ENCODE peak calls at places on chromosomes 6 and 20, in seven cellular contexts. I is mammary epithelial cell; E is heart right ventricle; Q is GM23248; Y is astrocyte; V is CD4-positive, alpha-beta memory T cell; Z is astrocyte of the spinal cord. N is an unnamed sample.

GRCh38 chr6:139146317-139146726 is 11.4 kb downstream of the HECA start:
- DNase-seq in Y (no peak), V (no peak), Z (no peak), I (no peak), Q (no peak), E (no peak), N (no peak)

GRCh38 chr6:24009319-24009718 is 116.7 kb upstream of the NRSN1 start:
- DNase-seq in E (no peak), I (no peak), V (no peak), Z (no peak), Q (no peak), Y (no peak), N (no peak)

GRCh38 chr6:71250050-71250689 is 38.4 kb upstream of the OGFRL1 start:
- DNase-seq in Z (peak), Y (peak), Q (peak), E (peak), V (no peak), I (peak), N (peak)

GRCh38 chr20:23296841-23297701 is 53.5 kb upstream of the NXT1 start:
- DNase-seq in I (no peak), Q (peak), V (no peak), E (no peak), Z (peak), Y (no peak), N (no peak)

GRCh38 chr6:154849475-154849874 is 116.3 kb downstream of the SCAF8 start:
- DNase-seq in Z (no peak), V (no peak), E (no peak), Q (no peak), I (no peak), Y (no peak), N (no peak)

GRCh38 chr6:86152546-86152945 is 509.9 kb upstream of the SYNCRIP start:
- DNase-seq in Y (no peak), Z (no peak), I (no peak), Q (no peak), V (no peak), E (no peak), N (no peak)

GRCh38 chr6:45965007-45965406 is 50.7 kb downstream of the CLIC5 start:
- DNase-seq in Q (peak), Y (peak), Z (peak), I (peak), E (no peak), V (no peak), N (peak)

GRCh38 chr6:169795196-169795595 is 43.8 kb downstream of the ERMARD start:
- DNase-seq in Q (no peak), E (no peak), Z (no peak), Y (no peak), V (no peak), I (no peak), N (no peak)

GRCh38 chr6:56996401-56996800 is 41.5 kb downstream of the BEND6 start:
- DNase-seq in E (no peak), Y (peak), V (no peak), Q (no peak), I (no peak), Z (no peak), N (no peak)

GRCh38 chr20:2402271-2402980 is 21.7 kb downstream of the TGM6 start:
- DNase-seq in Q (peak), E (no peak), Y (peak), I (peak), V (no peak), Z (peak), N (peak)

GRCh38 chr20:43442310-43442880 is 15.3 kb upstream of the SRSF6 start:
- DNase-seq in I (peak), Q (peak), Y (no peak), E (no peak), V (no peak), Z (no peak), N (no peak)

GRCh38 chr6:116072368-116072767 is 11.7 kb upstream of the FRK start:
- DNase-seq in Z (no peak), E (no peak), I (no peak), Y (no peak), Q (no peak), V (no peak), N (no peak)

GRCh38 chr6:81767163-81768000 is 14.9 kb upstream of the TENT5A start:
- DNase-seq in I (peak), Y (peak), Z (peak), E (no peak), Q (peak), V (no peak), N (peak)

GRCh38 chr20:36465109-36466080 is 75.9 kb upstream of the MYL9 start:
- DNase-seq in Z (peak), Y (peak), I (peak), Q (peak), E (no peak), V (no peak), N (no peak)

GRCh38 chr6:167778497-167779122 is 48.1 kb upstream of the AFDN start:
- DNase-seq in Y (no peak), Z (no peak), E (no peak), V (no peak), I (no peak), Q (no peak), N (no peak)

GRCh38 chr6:70299456-70299855 is 3.4 kb downstream of the COL9A1 start:
- DNase-seq in Z (peak), E (no peak), I (peak), V (no peak), Y (peak), Q (peak), N (peak)

GRCh38 chr20:63488331-63489251 is 10.3 kb downstream of the EEF1A2 start:
- DNase-seq in I (no peak), Q (no peak), V (no peak), E (no peak), Y (no peak), Z (no peak), N (peak)

GRCh38 chr6:32941412-32941784 is 570 bp upstream of the HLA-DMB start:
- DNase-seq in E (no peak), Q (no peak), Y (no peak), Z (no peak), I (no peak), V (peak), N (no peak)

GRCh38 chr6:129440691-129441090 is 269.3 kb downstream of the ARHGAP18 start:
- DNase-seq in E (no peak), I (peak), Q (no peak), Z (peak), V (no peak), Y (peak), N (peak)

GRCh38 chr6:145323652-145324051 is 411.7 kb downstream of the EPM2A start:
- DNase-seq in V (no peak), I (no peak), Q (no peak), Z (no peak), Y (no peak), E (peak), N (peak)

GRCh38 chr20:34706022-34706875 is 2.1 kb downstream of the TP53INP2 start:
- DNase-seq in Y (no peak), I (no peak), Q (no peak), V (no peak), E (no peak), Z (no peak), N (no peak)
- H3K4me3 ChIP-seq in Y (no peak), I (no peak), Q (no peak), V (no peak), E (peak), Z (no peak), N (no peak)

DNA sequence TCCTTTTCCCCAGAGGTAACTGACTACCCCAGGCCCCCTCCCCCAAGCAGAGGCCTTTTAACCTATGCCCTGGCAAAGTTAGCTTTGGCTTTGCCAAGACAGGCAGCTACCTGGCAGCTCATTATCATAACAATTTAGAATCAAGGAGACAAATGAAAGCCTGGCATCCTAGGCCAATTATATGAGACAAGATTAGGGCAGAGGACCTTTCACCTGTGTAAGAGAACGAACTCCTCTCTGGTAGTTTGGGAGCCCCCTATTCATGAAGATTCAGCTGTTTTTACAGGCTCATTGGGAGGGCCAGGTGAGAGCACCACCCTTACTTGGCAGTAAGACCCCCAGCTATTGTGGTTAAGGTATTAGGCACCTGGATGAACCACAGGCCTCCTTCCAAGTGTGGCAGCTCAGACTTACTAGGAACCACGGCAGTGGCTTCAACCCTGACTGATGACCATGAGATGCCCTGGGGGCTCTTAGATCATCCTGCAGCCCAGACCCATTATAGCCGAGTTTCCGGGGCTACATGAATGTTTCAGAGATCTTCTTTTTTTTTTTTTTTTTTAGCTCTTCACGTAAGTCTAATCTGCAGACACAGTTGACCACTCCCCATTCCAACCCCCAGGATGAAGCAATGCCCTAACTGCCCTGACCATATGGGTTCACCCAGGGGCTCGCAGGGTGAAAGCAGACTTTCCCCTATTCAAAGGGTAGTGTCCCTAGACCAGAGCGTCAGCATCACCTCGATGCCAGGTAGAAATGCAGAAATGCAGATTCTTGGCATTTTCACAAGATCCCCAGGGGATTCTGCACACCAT is 56.3 kb downstream of the RAB44 start:
- DNase-seq in I (no peak), Y (no peak), Q (no peak), Z (no peak), E (no peak), V (no peak), N (no peak)
- H3K4me3 ChIP-seq in I (no peak), Y (no peak), Q (no peak), Z (no peak), E (no peak), V (no peak), N (no peak)

GRCh38 chr20:47317127-47317895 is 39.2 kb downstream of the ZMYND8 start:
- DNase-seq in V (peak), I (peak), E (peak), Y (peak), Z (peak), Q (peak), N (no peak)

GRCh38 chr20:47319517-47320252 is 36.8 kb downstream of the ZMYND8 start:
- DNase-seq in Q (peak), V (no peak), Z (peak), I (peak), E (peak), Y (peak), N (peak)

GRCh38 chr20:47318596-47319516 is 37.6 kb downstream of the ZMYND8 start:
- DNase-seq in I (peak), Z (peak), Y (peak), E (peak), V (no peak), Q (peak), N (peak)

GRCh38 chr20:47316776-47317126 is 39.7 kb downstream of the ZMYND8 start:
- DNase-seq in V (no peak), Y (no peak), I (no peak), Q (no peak), Z (no peak), E (no peak), N (no peak)

DNA sequence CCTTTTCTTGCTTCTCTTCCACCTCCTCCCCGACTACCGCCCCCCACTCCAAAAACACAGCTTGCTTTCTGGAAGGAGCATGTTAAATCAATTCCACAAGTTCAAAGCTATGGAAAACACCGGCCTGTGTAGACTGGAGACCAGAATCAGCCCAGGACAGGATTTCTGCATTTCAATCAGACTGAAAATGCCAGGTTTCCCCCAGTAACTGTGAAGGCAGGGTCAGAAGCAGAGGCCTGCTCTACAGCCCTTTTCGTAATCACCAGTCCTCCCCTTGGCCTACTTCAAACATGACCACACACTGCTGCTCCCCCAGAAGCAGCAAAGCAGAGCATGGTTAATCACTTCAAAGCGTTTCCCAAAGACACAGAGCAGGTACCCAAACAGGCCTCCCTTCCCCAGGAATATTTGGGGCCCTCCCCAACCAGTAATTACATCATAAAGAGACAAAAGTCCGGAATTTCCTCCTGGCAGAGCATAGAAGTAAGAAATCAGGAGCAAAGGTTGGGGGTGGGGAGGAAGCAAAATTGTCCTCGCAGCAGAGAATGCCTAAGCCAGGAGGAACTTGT is 38.4 kb downstream of the ZMYND8 start:
- DNase-seq in E (peak), Z (no peak), Q (peak), Y (peak), I (peak), V (no peak), N (peak)
- H3K4me3 ChIP-seq in E (peak), Z (peak), Q (peak), Y (peak), I (peak), V (no peak), N (no peak)

DNA sequence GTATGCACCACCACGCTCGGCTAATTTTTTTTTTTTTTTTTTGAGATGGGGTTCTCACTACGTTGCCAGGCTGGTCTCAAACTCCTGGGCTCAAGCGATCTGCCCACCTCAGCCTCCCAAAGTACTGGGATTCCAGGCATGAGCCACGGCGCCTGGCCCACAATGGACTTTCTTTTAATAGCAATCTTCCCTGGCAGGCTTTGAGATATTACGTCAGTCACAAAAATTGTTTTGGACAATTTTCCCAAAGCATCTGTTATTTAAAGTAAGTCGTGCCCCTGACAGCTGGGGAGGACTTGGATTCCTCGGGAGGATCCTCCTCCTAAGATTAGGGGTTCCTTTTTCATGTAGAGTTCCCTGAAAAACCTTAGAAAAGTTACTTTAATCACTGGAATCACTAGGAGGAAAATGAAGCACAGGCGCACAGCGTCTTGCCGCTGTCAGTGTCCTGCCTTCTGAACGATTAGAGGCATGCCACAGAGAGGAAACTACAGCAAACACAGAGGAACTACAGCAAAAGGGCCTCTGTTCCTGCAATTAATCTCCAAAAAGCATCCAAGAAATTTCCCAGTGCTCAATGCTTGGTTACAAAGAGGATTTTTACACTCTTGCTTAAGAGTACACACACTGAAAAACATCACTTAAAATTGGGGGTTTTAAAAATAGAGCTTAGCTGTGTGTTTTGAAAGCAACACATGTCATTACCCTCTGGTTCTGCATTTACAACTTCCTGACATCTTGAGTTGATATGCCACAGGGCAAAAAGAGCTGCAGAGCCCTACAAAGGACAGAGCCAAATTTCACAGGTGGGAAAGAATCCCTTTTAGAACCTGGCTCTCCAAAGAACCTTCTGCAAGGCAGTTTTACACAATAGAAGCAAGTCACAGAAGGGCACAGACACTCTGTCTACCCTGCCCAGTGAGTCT is 4.5 kb downstream of the ACSS1 start:
- DNase-seq in Y (peak), I (no peak), V (no peak), E (peak), Z (peak), Q (peak), N (peak)
- H3K4me3 ChIP-seq in Y (no peak), I (no peak), V (no peak), E (peak), Z (no peak), Q (peak), N (no peak)

DNA sequence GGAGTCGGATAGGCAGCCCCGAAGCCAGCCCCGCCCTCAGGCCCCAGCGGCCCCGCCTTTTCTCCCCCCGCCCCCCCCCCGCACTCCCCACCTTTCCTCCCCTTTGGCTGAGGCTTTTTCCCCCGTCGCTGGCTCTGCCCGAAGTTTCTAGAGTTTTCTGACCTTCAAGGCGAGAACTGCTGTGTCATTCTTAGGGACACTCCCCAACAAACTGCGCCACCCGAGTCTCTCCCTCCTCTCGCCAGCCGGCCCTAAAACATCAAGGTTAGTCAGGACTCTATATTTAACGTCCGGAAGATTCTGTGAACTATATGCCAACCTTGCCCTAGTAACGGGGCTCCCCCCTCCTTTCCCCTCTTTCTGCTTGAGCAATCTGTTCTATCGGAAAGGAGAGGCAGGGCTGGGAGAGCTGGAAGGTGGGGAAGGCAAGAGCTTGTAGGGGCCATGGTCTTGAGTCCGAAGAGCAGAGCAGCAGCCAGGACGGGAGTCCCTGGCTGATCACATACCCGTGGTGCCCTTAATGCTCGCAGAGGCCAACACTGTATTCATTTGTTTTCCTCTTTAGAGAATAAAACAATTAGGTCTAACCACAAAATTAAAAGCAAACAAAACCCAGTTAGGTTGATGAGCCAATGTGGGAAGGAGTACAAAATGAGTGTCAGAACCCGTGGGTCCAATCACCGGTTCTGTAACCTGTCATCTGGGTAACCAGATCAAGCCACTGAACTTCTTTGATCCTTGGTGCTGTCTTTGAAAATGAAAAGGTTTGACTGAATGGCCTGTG is 5.3 kb upstream of the HSPA1B start:
- DNase-seq in I (peak), E (peak), V (peak), Y (peak), Z (peak), Q (peak), N (peak)
- H3K4me3 ChIP-seq in I (peak), E (peak), V (peak), Y (peak), Z (peak), Q (peak), N (peak)

GRCh38 chr6:31645325-31645724 is 7.1 kb downstream of the BAG6 start:
- DNase-seq in E (no peak), V (no peak), Z (no peak), I (no peak), Q (no peak), Y (no peak), N (no peak)
- H3K4me3 ChIP-seq in E (no peak), V (no peak), Z (no peak), I (no peak), Q (no peak), Y (no peak), N (no peak)

DNA sequence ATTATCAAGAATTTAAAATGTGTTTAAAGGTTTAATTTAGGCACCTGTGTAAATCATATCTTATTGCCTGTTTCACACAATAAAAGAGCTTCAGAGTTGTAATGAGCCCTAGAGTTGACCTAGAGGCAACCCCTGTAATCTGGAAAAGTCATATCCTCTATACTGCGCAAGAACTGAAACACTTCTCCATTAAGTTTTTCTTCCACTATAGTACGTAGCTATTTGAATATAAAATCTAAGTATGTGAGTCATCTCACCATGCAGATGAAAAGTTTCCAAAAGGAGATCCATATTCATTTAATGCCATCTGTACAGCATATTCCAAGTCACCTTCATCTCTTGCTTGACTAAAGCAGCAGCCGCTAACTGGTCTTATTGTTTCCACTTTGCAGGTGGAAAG is 26.0 kb upstream of the TAAR1 start:
- DNase-seq in V (no peak), Q (no peak), I (no peak), Z (peak), Y (no peak), E (no peak), N (no peak)
- H3K4me3 ChIP-seq in V (no peak), Q (no peak), I (no peak), Z (no peak), Y (no peak), E (no peak), N (no peak)